ENCODE peak calls at places on chromosomes 4 and X, in ten cellular contexts. J is hepatocyte, M is K562, P is GM23338, B is GM23248, S is MM.1S, Q is astrocyte, A is fibroblast of lung, Z is PC-3, H is neural progenitor cell. O is an unnamed sample.

GRCh38 chrX:19581786-19582185 is 66.5 kb upstream of the MAP3K15 start:
- DNase-seq in J (no peak), M (no peak), P (no peak), B (no peak), S (no peak), Q (no peak), A (no peak), Z (no peak), H (no peak), O (no peak)

GRCh38 chr4:76459291-76459723 is 24.3 kb downstream of the SHROOM3 start:
- DNase-seq in J (peak; percentile 30), M (peak; percentile 44), P (peak; percentile 97), B (peak; percentile 15), S (no peak), Q (peak; percentile 97), A (no peak), Z (no peak), H (peak; percentile 97), O (peak; percentile 71)

GRCh38 chrX:23451266-23451665 is 116.6 kb downstream of the PTCHD1 start:
- DNase-seq in J (no peak), M (no peak), P (peak; percentile 1), B (no peak), S (no peak), Q (no peak), A (no peak), Z (peak; percentile 7), H (no peak), O (no peak)

GRCh38 chrX:31658360-31658759 is 586.5 kb upstream of the FTHL17 start:
- DNase-seq in J (peak; percentile 22), M (peak; percentile 4), P (peak; percentile 24), B (peak; percentile 52), S (peak; percentile 37), Q (peak; percentile 23), A (peak; percentile 50), Z (peak; percentile 43), H (no peak), O (peak; percentile 55)

GRCh38 chr4:8915201-8916200 is 43.9 kb upstream of the HMX1 start:
- DNase-seq in J (peak; percentile 3), M (no peak), P (no peak), B (no peak), S (no peak), Q (no peak), A (no peak), Z (no peak), H (no peak), O (no peak)

GRCh38 chr4:20391224-20391623 is 139.5 kb downstream of the SLIT2 start:
- DNase-seq in J (no peak), M (no peak), P (no peak), B (peak; percentile 53), S (no peak), Q (peak; percentile 62), A (peak; percentile 54), Z (no peak), H (no peak), O (no peak)

GRCh38 chr4:7335363-7336066 is 99.2 kb downstream of the PSAPL1 start:
- DNase-seq in J (peak; percentile 54), M (peak; percentile 58), P (peak; percentile 87), B (peak; percentile 60), S (peak; percentile 48), Q (no peak), A (peak; percentile 8), Z (peak; percentile 58), H (peak; percentile 85), O (peak; percentile 52)

GRCh38 chrX:135914404-135914803 is 20.9 kb downstream of the SAGE1 start:
- DNase-seq in J (no peak), M (peak; percentile 79), P (no peak), B (no peak), S (no peak), Q (no peak), A (no peak), Z (no peak), H (no peak), O (no peak)

DNA sequence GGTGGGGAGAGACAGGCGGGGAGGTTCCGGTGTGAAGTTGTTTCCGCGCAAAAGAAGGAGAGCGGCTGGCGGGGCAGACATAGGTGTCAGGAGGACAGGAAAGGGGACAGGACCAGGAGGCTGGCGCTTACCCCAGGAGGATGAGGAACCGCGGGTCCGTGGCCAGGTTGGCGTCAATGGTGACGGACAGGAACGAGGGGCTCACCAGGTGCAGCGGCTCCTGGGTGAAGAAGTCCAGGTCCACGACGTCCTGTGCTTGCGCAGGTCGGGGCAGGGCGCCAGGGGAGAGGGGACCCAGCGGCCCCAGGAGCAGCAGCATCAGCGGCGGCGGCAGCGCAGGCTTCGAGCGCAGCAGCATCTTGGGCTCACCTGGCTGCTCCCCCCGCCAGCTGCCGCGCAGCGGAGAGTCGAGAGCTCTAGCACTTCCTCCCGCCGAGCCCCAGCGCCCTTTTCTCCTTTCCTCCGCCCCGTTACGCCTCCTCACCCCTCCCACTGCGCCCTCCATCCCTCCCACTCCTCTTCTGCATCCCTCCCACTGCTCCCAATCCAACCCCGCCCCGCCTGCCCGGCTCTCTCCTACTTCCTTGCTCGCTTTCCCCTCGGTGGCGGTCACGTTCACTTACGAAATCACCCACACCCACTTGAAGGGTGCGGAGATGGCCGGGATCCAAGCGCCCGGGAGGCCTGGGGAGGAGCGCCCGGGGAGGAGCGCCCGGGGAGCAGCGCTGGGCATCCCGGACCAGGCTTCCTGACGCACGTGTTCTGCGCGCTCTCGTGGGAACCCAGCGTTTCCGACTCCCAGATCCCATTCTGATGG is at the start of gene HPSE:
- DNase-seq in J (peak; percentile 74), M (peak; percentile 48), P (peak; percentile 93), B (peak; percentile 63), S (peak; percentile 82), Q (peak; percentile 39), A (peak; percentile 71), Z (peak; percentile 76), H (peak; percentile 83), O (peak; percentile 64)
- TF ChIP-seq EZH2 in J (no peak), M (no peak), P (no peak), B (no peak), S (no peak), Q (no peak), A (peak; percentile 42), Z (no peak), H (peak; percentile 34), O (no peak)

DNA sequence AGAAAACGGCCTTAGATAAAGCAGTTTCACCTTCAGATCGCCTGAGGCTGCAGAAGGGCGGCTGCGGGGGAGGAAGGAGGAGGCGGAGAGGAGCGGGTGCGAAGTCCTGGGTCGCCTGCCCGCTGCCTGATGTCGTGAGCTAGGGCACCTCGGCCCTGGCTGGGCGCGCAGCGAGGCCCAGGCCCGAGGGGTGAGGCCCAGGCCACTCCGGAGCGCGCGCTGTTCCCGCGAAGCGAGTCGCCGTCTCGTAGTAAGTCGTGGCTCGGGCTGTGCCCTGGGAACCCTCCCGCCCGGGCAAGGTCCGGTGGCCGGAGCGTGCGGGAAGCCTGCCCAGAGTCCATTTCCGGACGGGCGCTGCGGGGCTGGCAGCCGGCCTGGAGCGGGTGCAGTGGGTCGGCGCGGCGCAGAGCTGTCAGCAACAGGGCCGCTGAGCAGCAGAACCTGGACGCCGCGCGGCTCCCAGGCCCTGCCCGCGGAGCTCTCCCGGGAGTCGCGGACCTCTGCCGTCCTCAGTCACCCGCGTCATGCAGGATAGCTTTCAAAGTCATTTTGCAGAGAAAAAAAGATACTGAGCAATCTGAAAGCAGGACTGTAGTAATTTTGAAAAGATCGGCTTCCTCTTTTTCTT is 18.7 kb downstream of the TRIM2 start:
- DNase-seq in J (peak; percentile 77), M (peak; percentile 12), P (peak; percentile 70), B (peak; percentile 83), S (peak; percentile 54), Q (no peak), A (peak; percentile 53), Z (peak; percentile 28), H (peak; percentile 70), O (peak; percentile 46)
- TF ChIP-seq EZH2 in J (no peak), M (no peak), P (no peak), B (no peak), S (no peak), Q (no peak), A (no peak), Z (no peak), H (no peak), O (no peak)

GRCh38 chr4:54230479-54231418 is 1.7 kb downstream of the PDGFRA start:
- DNase-seq in J (peak; percentile 23), M (no peak), P (peak; percentile 69), B (peak; percentile 78), S (no peak), Q (peak; percentile 62), A (peak; percentile 81), Z (no peak), H (peak; percentile 49), O (no peak)
- TF ChIP-seq EZH2 in J (peak; percentile 57), M (no peak), P (peak; percentile 97), B (no peak), S (no peak), Q (peak; percentile 56), A (no peak), Z (peak; percentile 89), H (peak; percentile 88), O (peak; percentile 30)

GRCh38 chr4:185209031-185209851 is at the start of gene SNX25:
- DNase-seq in J (peak; percentile 95), M (peak; percentile 91), P (peak; percentile 82), B (peak; percentile 87), S (peak; percentile 88), Q (peak; percentile 54), A (peak; percentile 65), Z (peak; percentile 80), H (peak; percentile 96), O (peak; percentile 81)

GRCh38 chr4:185211641-185212040 is 2.2 kb downstream of the SNX25 start:
- DNase-seq in J (no peak), M (no peak), P (no peak), B (no peak), S (no peak), Q (no peak), A (no peak), Z (no peak), H (no peak), O (no peak)

GRCh38 chr4:185212566-185212965 is 3.2 kb downstream of the SNX25 start:
- DNase-seq in J (no peak), M (no peak), P (no peak), B (no peak), S (no peak), Q (peak; percentile 37), A (peak; percentile 14), Z (no peak), H (no peak), O (no peak)

GRCh38 chr4:185211035-185211434 is 1.6 kb downstream of the SNX25 start:
- DNase-seq in J (no peak), M (peak; percentile 39), P (no peak), B (no peak), S (no peak), Q (no peak), A (peak; percentile 20), Z (no peak), H (peak; percentile 30), O (no peak)

DNA sequence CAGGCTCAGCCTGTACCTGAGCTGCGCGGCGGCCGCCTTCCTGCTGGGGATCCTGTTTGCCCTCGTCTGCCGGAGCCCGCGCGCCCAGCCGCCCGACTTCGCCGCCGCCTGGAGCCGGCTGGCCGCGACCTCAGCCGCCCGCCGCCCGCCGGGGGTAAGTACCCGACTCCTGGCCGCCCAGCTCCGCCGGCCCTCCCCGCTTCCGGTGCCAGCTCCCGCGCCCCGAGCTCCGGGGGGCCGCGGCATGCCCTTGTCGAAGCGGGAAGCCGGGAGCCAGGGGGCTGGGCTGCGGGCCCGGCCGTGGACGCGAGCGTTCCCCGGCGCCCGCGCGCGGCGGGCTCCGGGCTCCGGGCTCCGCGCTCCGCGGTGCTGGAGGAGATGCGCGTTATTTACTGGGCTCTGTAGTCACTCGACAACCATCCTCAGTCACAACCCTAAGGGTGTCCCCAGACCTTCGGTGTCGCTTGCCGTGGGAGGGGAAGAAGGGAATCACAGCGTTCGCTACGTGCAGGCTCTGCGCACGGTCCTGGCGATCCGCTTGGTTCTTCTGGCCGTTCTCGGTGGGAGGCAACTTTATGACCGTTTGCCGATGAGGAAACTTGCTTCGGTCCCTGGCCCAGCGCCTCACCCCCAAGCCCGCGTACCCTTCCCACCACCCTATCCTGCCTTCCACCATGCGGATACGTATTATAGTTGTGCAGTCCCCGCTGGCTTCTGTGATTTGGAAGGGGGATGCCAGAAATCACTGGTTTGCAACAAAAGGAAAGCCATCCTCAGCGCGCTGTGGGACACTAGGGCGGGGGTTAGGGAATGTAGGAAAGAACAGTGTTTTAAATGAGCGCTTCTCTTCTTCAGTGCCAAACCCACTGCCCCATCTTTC is 944 bp downstream of the SNX25 start:
- DNase-seq in J (peak; percentile 65), M (peak; percentile 50), P (peak; percentile 62), B (peak; percentile 84), S (peak; percentile 54), Q (peak; percentile 46), A (peak; percentile 63), Z (peak; percentile 31), H (peak; percentile 75), O (peak; percentile 59)
- TF ChIP-seq EZH2 in J (no peak), M (no peak), P (no peak), B (no peak), S (no peak), Q (no peak), A (no peak), Z (no peak), H (no peak), O (no peak)

O was measured in A673.